ENCODE peak calls at places on chromosomes 1 and 21, in seven cellular contexts. U is stimulated activated CD8-positive, alpha-beta memory T cell treated with anti-CD3 and anti-CD28 coated beads, Interleukin-15, amount 100 ng/mL, for 48 hours; K is HCEC 1CT; Q is CD8-positive, alpha-beta T cell; T is effector CD4-positive, alpha-beta T cell; O is NT2/D1; H is A172. V is an unnamed sample.

GRCh38 chr1:218250492-218250891 is 34.6 kb upstream of the RRP15 start:
- DNase-seq in U (no peak), K (no peak), Q (no peak), T (no peak), O (no peak), H (no peak), V (no peak)

GRCh38 chr1:84632975-84633427 is 57.3 kb downstream of the SSX2IP start:
- DNase-seq in U (no peak), K (peak), Q (no peak), T (no peak), O (no peak), H (peak), V (no peak)

GRCh38 chr1:4001461-4001860 is 101.4 kb upstream of the C1orf174 start:
- DNase-seq in U (no peak), K (no peak), Q (no peak), T (no peak), O (no peak), H (no peak), V (no peak)

GRCh38 chr1:58065520-58065919 is 481.0 kb downstream of the OMA1 start:
- DNase-seq in U (no peak), K (no peak), Q (no peak), T (no peak), O (no peak), H (no peak), V (no peak)

GRCh38 chr1:33143698-33144097 is 38.1 kb downstream of the TRIM62 start:
- DNase-seq in U (no peak), K (peak), Q (no peak), T (no peak), O (no peak), H (peak), V (no peak)

GRCh38 chr1:70143052-70143659 is 62.2 kb downstream of the LRRC40 start:
- DNase-seq in U (no peak), K (peak), Q (no peak), T (no peak), O (no peak), H (peak), V (no peak)

GRCh38 chr21:15967661-15968060 is 237.9 kb downstream of the USP25 start:
- DNase-seq in U (no peak), K (peak), Q (no peak), T (no peak), O (peak), H (peak), V (no peak)

GRCh38 chr1:185318431-185319151 is 1.5 kb upstream of the IVNS1ABP start:
- DNase-seq in U (no peak), K (no peak), Q (no peak), T (no peak), O (no peak), H (no peak), V (no peak)

GRCh38 chr1:27862671-27863551 is 9.4 kb upstream of the THEMIS2 start:
- DNase-seq in U (no peak), K (peak), Q (no peak), T (no peak), O (peak), H (peak), V (no peak)

GRCh38 chr1:146010126-146010738 is 11.3 kb downstream of the HJV start:
- DNase-seq in U (no peak), K (no peak), Q (no peak), T (no peak), O (no peak), H (no peak), V (no peak)

GRCh38 chr1:6447016-6447817 is 18.8 kb downstream of the TNFRSF25 start:
- DNase-seq in U (no peak), K (no peak), Q (no peak), T (no peak), O (no peak), H (no peak), V (no peak)